ENCODE peak calls at places on chromosomes 1 and 21, in nine cellular contexts. A is B cell; T is cardiac muscle cell; M is Right ventricle myocardium superior; X is amniotic stem cell; C is H9; V is type B pancreatic cell; G is activated CD8-positive, alpha-beta memory T cell treated with anti-CD3 and anti-CD28 coated beads, Interleukin-2, amount 10 ng/mL, durations not matched to agents 7 days and 5 days; P is stimulated activated CD4-positive, alpha-beta T cell treated with anti-CD3 and anti-CD28 coated beads, TNF-alpha, amount 100 ng/mL, for 4 hours. L is an unnamed sample.

GRCh38 chr1:168243200-168243599 is 17.4 kb downstream of the SFT2D2 start:
- DNase-seq in P (no peak), T (peak), V (no peak), M (no peak), G (no peak), A (no peak), C (no peak), X (no peak), L (no peak)

GRCh38 chr1:151165281-151165737 is 393 bp downstream of the LYSMD1 start:
- DNase-seq in M (peak), P (no peak), T (peak), A (no peak), C (peak), G (peak), V (no peak), X (no peak), L (peak)

GRCh38 chr1:31435471-31436409 is 22.7 kb downstream of the SERINC2 start:
- DNase-seq in A (no peak), C (peak), T (no peak), X (no peak), P (no peak), M (no peak), G (no peak), V (no peak), L (no peak)

GRCh38 chr1:154404511-154404931 is 622 bp upstream of the IL6R start:
- DNase-seq in C (no peak), G (no peak), P (no peak), M (no peak), X (no peak), V (no peak), T (no peak), A (no peak), L (no peak)

GRCh38 chr1:212670301-212670700 is 29.3 kb downstream of the BATF3 start:
- DNase-seq in A (no peak), G (no peak), M (no peak), P (no peak), T (no peak), V (no peak), X (no peak), C (no peak), L (no peak)

GRCh38 chr1:6275826-6276764 is 15.2 kb upstream of the GPR153 start:
- DNase-seq in M (peak), T (peak), P (no peak), G (no peak), V (no peak), C (peak), X (peak), A (no peak), L (no peak)

GRCh38 chr1:208203127-208203847 is 40.9 kb downstream of the PLXNA2 start:
- DNase-seq in P (no peak), T (peak), X (no peak), G (no peak), M (peak), C (no peak), V (no peak), A (no peak), L (no peak)

GRCh38 chr1:79100385-79100784 is 93.9 kb upstream of the ADGRL4 start:
- DNase-seq in A (no peak), P (no peak), X (no peak), G (no peak), M (no peak), T (peak), V (no peak), C (no peak), L (no peak)

GRCh38 chr21:31397515-31397926 is 53.5 kb upstream of the TIAM1 start:
- DNase-seq in X (no peak), C (no peak), G (no peak), M (no peak), V (no peak), T (peak), A (no peak), P (no peak), L (no peak)

GRCh38 chr1:14113841-14114567 is 414.0 kb downstream of the PRDM2 start:
- DNase-seq in C (peak), V (no peak), X (no peak), M (no peak), T (peak), A (no peak), G (no peak), P (no peak), L (no peak)